ENCODE peak calls at places on chromosome 22, in seven cellular contexts. O is HS-27A, B is HTR-8/SVneo, A is PC-3, T is HFF-Myc, N is lower leg skin, Y is ELR. E is an unnamed sample.

GRCh38 chr22:44646141-44646540 is 55.9 kb upstream of the PRR5 start:
- DNase-seq in O (no peak), B (no peak), A (no peak), T (no peak), N (no peak), Y (no peak), E (no peak)

GRCh38 chr22:41966607-41967240 is 2.5 kb upstream of the SEPTIN3 start:
- DNase-seq in O (peak), B (peak), A (peak), T (peak), N (peak), Y (peak), E (peak)

GRCh38 chr22:49138250-49138790 is 689.4 kb downstream of the BRD1 start:
- DNase-seq in O (no peak), B (no peak), A (no peak), T (no peak), N (no peak), Y (no peak), E (no peak)

GRCh38 chr22:31821572-31821971 is 67.8 kb downstream of the DEPDC5 start:
- DNase-seq in O (no peak), B (no peak), A (no peak), T (no peak), N (no peak), Y (no peak), E (no peak)

GRCh38 chr22:26783886-26784285 is 126.5 kb downstream of the MIAT start:
- DNase-seq in O (no peak), B (no peak), A (no peak), T (no peak), N (no peak), Y (no peak), E (no peak)

GRCh38 chr22:37304595-37305343 is 22.5 kb downstream of the CYTH4 start:
- DNase-seq in O (no peak), B (no peak), A (peak), T (no peak), N (no peak), Y (peak), E (no peak)

GRCh38 chr22:48673806-48674500 is 1153.7 kb downstream of the BRD1 start:
- DNase-seq in O (no peak), B (no peak), A (no peak), T (no peak), N (no peak), Y (no peak), E (no peak)

GRCh38 chr22:31346255-31346732 is at the start of gene PATZ1:
- DNase-seq in O (peak), B (peak), A (peak), T (no peak), N (peak), Y (peak), E (no peak)

GRCh38 chr22:38317995-38318715 is 922 bp upstream of the CSNK1E start:
- DNase-seq in O (peak), B (peak), A (peak), T (peak), N (peak), Y (peak), E (no peak)

GRCh38 chr22:38649841-38650522 is 6.2 kb downstream of the FAM227A start:
- DNase-seq in O (no peak), B (no peak), A (peak), T (no peak), N (no peak), Y (no peak), E (no peak)

GRCh38 chr22:17905445-17905844 is 118.9 kb downstream of the MICAL3 start:
- DNase-seq in O (no peak), B (no peak), A (no peak), T (no peak), N (no peak), Y (no peak), E (no peak)

GRCh38 chr22:24118689-24119384 is 62.5 kb upstream of the SUSD2 start:
- DNase-seq in O (no peak), B (no peak), A (no peak), T (no peak), N (no peak), Y (no peak), E (no peak)

GRCh38 chr22:44724416-44724815 is 22.4 kb downstream of the PRR5 start:
- DNase-seq in O (no peak), B (no peak), A (no peak), T (no peak), N (no peak), Y (no peak), E (no peak)

GRCh38 chr22:41822289-41823057 is 10.4 kb upstream of the SREBF2 start:
- DNase-seq in O (no peak), B (peak), A (peak), T (peak), N (no peak), Y (peak), E (no peak)

GRCh38 chr22:37241351-37242142 is 2.5 kb downstream of the RAC2 start:
- DNase-seq in O (no peak), B (no peak), A (no peak), T (no peak), N (no peak), Y (no peak), E (no peak)

GRCh38 chr22:50732681-50733080 is 5.3 kb upstream of the ACR start:
- DNase-seq in O (no peak), B (no peak), A (no peak), T (no peak), N (no peak), Y (no peak), E (no peak)

GRCh38 chr22:17781319-17782031 is 7.2 kb upstream of the BID start:
- DNase-seq in O (no peak), B (peak), A (peak), T (no peak), N (peak), Y (peak), E (peak)

GRCh38 chr22:46998346-46998745 is 235.9 kb downstream of the TBC1D22A start:
- DNase-seq in O (no peak), B (no peak), A (no peak), T (no peak), N (no peak), Y (no peak), E (no peak)

GRCh38 chr22:46869848-46870441 is 107.5 kb downstream of the TBC1D22A start:
- DNase-seq in O (no peak), B (no peak), A (no peak), T (no peak), N (no peak), Y (no peak), E (no peak)